ENCODE peak calls at places on chromosomes 16 and 17, in six cellular contexts. S is CD14-positive monocyte; J is M059J; V is pons; N is cardiac muscle cell; H is stimulated activated CD8-positive, alpha-beta memory T cell treated with anti-CD3 and anti-CD28 coated beads, Interleukin-2, amount 100 ng/mL, for 48 hours. E is an unnamed sample.

GRCh38 chr16:90031931-90032663 is 12.8 kb upstream of the DBNDD1 start:
- DNase-seq in S (no peak), J (no peak), V (no peak), N (peak), H (no peak), E (no peak)

GRCh38 chr17:2906907-2907306 is 110.7 kb downstream of the RAP1GAP2 start:
- DNase-seq in S (no peak), J (no peak), V (no peak), N (no peak), H (peak), E (no peak)

GRCh38 chr17:51850206-51850605 is 308.3 kb downstream of the CA10 start:
- DNase-seq in S (no peak), J (no peak), V (no peak), N (no peak), H (no peak), E (no peak)

GRCh38 chr17:35554668-35555067 is 6.0 kb downstream of the SLFN14 start:
- DNase-seq in S (no peak), J (no peak), V (no peak), N (no peak), H (no peak), E (no peak)

GRCh38 chr17:82449136-82449882 is 1.2 kb downstream of the CYBC1 start:
- DNase-seq in S (no peak), J (no peak), V (no peak), N (no peak), H (peak), E (no peak)

GRCh38 chr16:27801259-27801945 is 251.5 kb downstream of the KATNIP start:
- DNase-seq in S (no peak), J (no peak), V (no peak), N (peak), H (no peak), E (no peak)

GRCh38 chr16:35447010-35447558 is 1987.7 kb downstream of the TP53TG3F start:
- DNase-seq in S (no peak), J (no peak), V (no peak), N (no peak), H (no peak), E (no peak)

GRCh38 chr17:16100737-16101400 is 101.2 kb downstream of the TTC19 start:
- DNase-seq in S (no peak), J (peak), V (no peak), N (peak), H (no peak), E (no peak)

GRCh38 chr17:48869821-48870318 is 22.7 kb upstream of the ATP5MC1 start:
- DNase-seq in S (no peak), J (no peak), V (no peak), N (no peak), H (no peak), E (no peak)

GRCh38 chr16:67304006-67304405 is 22.5 kb downstream of the KCTD19 start:
- DNase-seq in S (no peak), J (peak), V (no peak), N (no peak), H (no peak), E (no peak)

GRCh38 chr17:28567604-28568003 is 3.7 kb downstream of the PIGS start:
- DNase-seq in S (no peak), J (no peak), V (peak), N (no peak), H (no peak), E (no peak)

GRCh38 chr17:82879241-82879640 is 39.4 kb upstream of the ZNF750 start:
- DNase-seq in S (peak), J (no peak), V (no peak), N (no peak), H (no peak), E (no peak)

GRCh38 chr17:218711-219110 is 37.3 kb upstream of the DOC2B start:
- DNase-seq in S (no peak), J (no peak), V (no peak), N (no peak), H (no peak), E (no peak)

GRCh38 chr17:7017827-7018200 is 5.0 kb upstream of the BCL6B start:
- DNase-seq in S (no peak), J (no peak), V (no peak), N (no peak), H (no peak), E (no peak)

E was measured in hepatocyte.